ENCODE peak calls at places on chromosomes 5 and 9, in six cellular contexts. One of them, this sample, is unnamed.
A peak's percentile ranks its signal among the peaks of the same experiment; 100 is the strongest.

GRCh38 chr9:12163775-12164458 is 529.3 kb upstream of the TYRP1 start:
- DNase-seq in AG04450: no peak
- DNase-seq in lung: no peak
- DNase-seq in hepatocyte: no peak
- DNase-seq in lower lobe of right lung: no peak
- DNase-seq in uterus: no peak
- DNase-seq in this sample: no peak

GRCh38 chr5:134738963-134739661 is 764 bp downstream of the CAMLG start:
- DNase-seq in hepatocyte: peak; percentile 68
- DNase-seq in lower lobe of right lung: no peak
- DNase-seq in AG04450: no peak
- DNase-seq in uterus: no peak
- DNase-seq in lung: no peak
- DNase-seq in this sample: peak; percentile 44

GRCh38 chr5:145915970-145916638 is 20.3 kb upstream of the SH3RF2 start:
- DNase-seq in uterus: no peak
- DNase-seq in AG04450: no peak
- DNase-seq in lung: no peak
- DNase-seq in hepatocyte: no peak
- DNase-seq in lower lobe of right lung: no peak
- DNase-seq in this sample: no peak

GRCh38 chr9:16828335-16829281 is 41.9 kb downstream of the BNC2 start:
- DNase-seq in hepatocyte: peak; percentile 67
- DNase-seq in lung: no peak
- DNase-seq in lower lobe of right lung: no peak
- DNase-seq in AG04450: no peak
- DNase-seq in uterus: peak; percentile 34
- DNase-seq in this sample: peak; percentile 77

GRCh38 chr5:82745016-82745415 is 332.2 kb downstream of the TMEM167A start:
- DNase-seq in lung: no peak
- DNase-seq in uterus: no peak
- DNase-seq in AG04450: no peak
- DNase-seq in hepatocyte: no peak
- DNase-seq in lower lobe of right lung: no peak
- DNase-seq in this sample: no peak

GRCh38 chr5:66958126-66958983 is 238.2 kb downstream of the CD180 start:
- DNase-seq in hepatocyte: no peak
- DNase-seq in uterus: no peak
- DNase-seq in lung: no peak
- DNase-seq in AG04450: no peak
- DNase-seq in lower lobe of right lung: no peak
- DNase-seq in this sample: no peak

GRCh38 chr5:139619861-139620260 is 28.3 kb upstream of the CXXC5 start:
- DNase-seq in lung: no peak
- DNase-seq in AG04450: no peak
- DNase-seq in hepatocyte: no peak
- DNase-seq in lower lobe of right lung: no peak
- DNase-seq in uterus: no peak
- DNase-seq in this sample: no peak

GRCh38 chr5:102421647-102422046 is 77.2 kb downstream of the SLCO6A1 start:
- DNase-seq in AG04450: no peak
- DNase-seq in lower lobe of right lung: no peak
- DNase-seq in uterus: no peak
- DNase-seq in hepatocyte: peak; percentile 8
- DNase-seq in lung: no peak
- DNase-seq in this sample: no peak

GRCh38 chr5:149860801-149861322 is 83.7 kb downstream of the PDE6A start:
- DNase-seq in uterus: no peak
- DNase-seq in lung: no peak
- DNase-seq in lower lobe of right lung: no peak
- DNase-seq in hepatocyte: no peak
- DNase-seq in AG04450: no peak
- DNase-seq in this sample: peak; percentile 69

GRCh38 chr5:2269656-2270055 is 386.9 kb upstream of the IRX4 start:
- DNase-seq in lower lobe of right lung: no peak
- DNase-seq in uterus: no peak
- DNase-seq in lung: no peak
- DNase-seq in AG04450: no peak
- DNase-seq in hepatocyte: no peak
- DNase-seq in this sample: no peak

GRCh38 chr5:86570427-86571083 is 47.2 kb upstream of the COX7C start:
- DNase-seq in lung: no peak
- DNase-seq in uterus: no peak
- DNase-seq in hepatocyte: no peak
- DNase-seq in AG04450: no peak
- DNase-seq in lower lobe of right lung: no peak
- DNase-seq in this sample: no peak

GRCh38 chr9:130446111-130446861 is 1.5 kb downstream of the ASS1 start:
- DNase-seq in lower lobe of right lung: peak; percentile 75
- DNase-seq in hepatocyte: peak; percentile 67
- DNase-seq in AG04450: peak; percentile 82
- DNase-seq in lung: peak; percentile 79
- DNase-seq in uterus: peak; percentile 97
- DNase-seq in this sample: peak; percentile 88

GRCh38 chr9:72441296-72442211 is 76.5 kb upstream of the ZFAND5 start:
- DNase-seq in lower lobe of right lung: no peak
- DNase-seq in uterus: no peak
- DNase-seq in lung: no peak
- DNase-seq in hepatocyte: no peak
- DNase-seq in AG04450: no peak
- DNase-seq in this sample: no peak

GRCh38 chr9:113255431-113255830 is 19.9 kb downstream of the CDC26 start:
- DNase-seq in lung: no peak
- DNase-seq in hepatocyte: no peak
- DNase-seq in AG04450: no peak
- DNase-seq in lower lobe of right lung: peak; percentile 53
- DNase-seq in uterus: no peak
- DNase-seq in this sample: no peak

GRCh38 chr5:180213657-180214207 is 4.7 kb upstream of the RASGEF1C start:
- DNase-seq in hepatocyte: no peak
- DNase-seq in lung: no peak
- DNase-seq in AG04450: no peak
- DNase-seq in lower lobe of right lung: no peak
- DNase-seq in uterus: no peak
- DNase-seq in this sample: no peak

GRCh38 chr5:158317507-158317906 is 458.6 kb upstream of the CLINT1 start:
- DNase-seq in AG04450: no peak
- DNase-seq in lung: no peak
- DNase-seq in lower lobe of right lung: no peak
- DNase-seq in uterus: no peak
- DNase-seq in hepatocyte: no peak
- DNase-seq in this sample: no peak

GRCh38 chr5:62288118-62288517 is 17.9 kb upstream of the KIF2A start:
- DNase-seq in lower lobe of right lung: no peak
- DNase-seq in hepatocyte: no peak
- DNase-seq in AG04450: no peak
- DNase-seq in uterus: no peak
- DNase-seq in lung: no peak
- DNase-seq in this sample: no peak

GRCh38 chr9:96217756-96218693 is 84.0 kb downstream of the HSD17B3 start:
- DNase-seq in AG04450: peak; percentile 11
- DNase-seq in lower lobe of right lung: peak; percentile 77
- DNase-seq in hepatocyte: peak; percentile 93
- DNase-seq in uterus: peak; percentile 71
- DNase-seq in lung: peak; percentile 73
- DNase-seq in this sample: peak; percentile 94

GRCh38 chr5:140573683-140574082 is 9.1 kb downstream of the SLC35A4 start:
- DNase-seq in lung: no peak
- DNase-seq in hepatocyte: no peak
- DNase-seq in uterus: no peak
- DNase-seq in lower lobe of right lung: no peak
- DNase-seq in AG04450: no peak
- DNase-seq in this sample: no peak

GRCh38 chr5:143401846-143402463 is 1.5 kb downstream of the NR3C1 start:
- DNase-seq in uterus: no peak
- DNase-seq in lower lobe of right lung: no peak
- DNase-seq in hepatocyte: peak; percentile 4
- DNase-seq in AG04450: no peak
- DNase-seq in lung: no peak
- DNase-seq in this sample: no peak
- H3K4me3 ChIP-seq in uterus: peak overlapping the region; percentile 94
- H3K4me3 ChIP-seq in lower lobe of right lung: peak overlapping the region; percentile 92
- H3K4me3 ChIP-seq in hepatocyte: peak overlapping the region; percentile 98
- H3K4me3 ChIP-seq in AG04450: peak overlapping the region; percentile 70
- H3K4me3 ChIP-seq in lung: peak overlapping the region; percentile 98
- H3K4me3 ChIP-seq in this sample: peak overlapping the region; percentile 80

GRCh38 chr9:94859891-94860290 is 133.4 kb downstream of the AOPEP start:
- DNase-seq in AG04450: no peak
- DNase-seq in lower lobe of right lung: no peak
- DNase-seq in hepatocyte: no peak
- DNase-seq in lung: no peak
- DNase-seq in uterus: no peak
- DNase-seq in this sample: no peak
- H3K27me3 ChIP-seq in AG04450: no peaks in the 10 kb centered on the region
- H3K27me3 ChIP-seq in lower lobe of right lung: no peaks in the 10 kb centered on the region
- H3K27me3 ChIP-seq in hepatocyte: no peaks in the 10 kb centered on the region
- H3K27me3 ChIP-seq in lung: no peaks in the 10 kb centered on the region
- H3K27me3 ChIP-seq in uterus: no peaks in the 10 kb centered on the region
- H3K27me3 ChIP-seq in this sample: no peaks in the 10 kb centered on the region

GRCh38 chr5:177985430-177986040 is 10.5 kb downstream of the PROP1 start:
- DNase-seq in hepatocyte: no peak
- DNase-seq in lung: no peak
- DNase-seq in lower lobe of right lung: no peak
- DNase-seq in AG04450: no peak
- DNase-seq in uterus: no peak
- DNase-seq in this sample: peak; percentile 50
- H3K4me3 ChIP-seq in hepatocyte: no peak overlapping the region
- H3K4me3 ChIP-seq in lung: no peak overlapping the region
- H3K4me3 ChIP-seq in lower lobe of right lung: no peak overlapping the region
- H3K4me3 ChIP-seq in AG04450: no peak overlapping the region
- H3K4me3 ChIP-seq in uterus: no peak overlapping the region
- H3K4me3 ChIP-seq in this sample: no peak overlapping the region

GRCh38 chr5:170508660-170509322 is 5.0 kb downstream of the KCNIP1 start:
- DNase-seq in lower lobe of right lung: no peak
- DNase-seq in hepatocyte: no peak
- DNase-seq in uterus: no peak
- DNase-seq in lung: no peak
- DNase-seq in AG04450: no peak
- DNase-seq in this sample: peak; percentile 68
- H3K27me3 ChIP-seq in lower lobe of right lung: peaks cover 22% of the 10 kb centered on the region
- H3K27me3 ChIP-seq in hepatocyte: peaks cover 17% of the 10 kb centered on the region
- H3K27me3 ChIP-seq in uterus: no peaks in the 10 kb centered on the region
- H3K27me3 ChIP-seq in lung: no peaks in the 10 kb centered on the region
- H3K27me3 ChIP-seq in AG04450: peaks cover 32% of the 10 kb centered on the region
- H3K27me3 ChIP-seq in this sample: peaks cover 18% of the 10 kb centered on the region

GRCh38 chr9:133977421-133978201 is 14.5 kb downstream of the VAV2 start:
- DNase-seq in lung: no peak
- DNase-seq in lower lobe of right lung: peak; percentile 39
- DNase-seq in uterus: no peak
- DNase-seq in hepatocyte: no peak
- DNase-seq in AG04450: no peak
- DNase-seq in this sample: peak; percentile 55

GRCh38 chr9:133980864-133981588 is 11.1 kb downstream of the VAV2 start:
- DNase-seq in lung: no peak
- DNase-seq in uterus: no peak
- DNase-seq in AG04450: no peak
- DNase-seq in lower lobe of right lung: peak; percentile 29
- DNase-seq in hepatocyte: no peak
- DNase-seq in this sample: peak; percentile 62

GRCh38 chr9:133979921-133980863 is 11.9 kb downstream of the VAV2 start:
- DNase-seq in lung: no peak
- DNase-seq in hepatocyte: no peak
- DNase-seq in AG04450: no peak
- DNase-seq in lower lobe of right lung: peak; percentile 37
- DNase-seq in uterus: no peak
- DNase-seq in this sample: peak; percentile 59

GRCh38 chr9:133978226-133979123 is 13.6 kb downstream of the VAV2 start:
- DNase-seq in AG04450: no peak
- DNase-seq in uterus: no peak
- DNase-seq in lung: no peak
- DNase-seq in hepatocyte: no peak
- DNase-seq in lower lobe of right lung: peak; percentile 28
- DNase-seq in this sample: peak; percentile 66

DNA sequence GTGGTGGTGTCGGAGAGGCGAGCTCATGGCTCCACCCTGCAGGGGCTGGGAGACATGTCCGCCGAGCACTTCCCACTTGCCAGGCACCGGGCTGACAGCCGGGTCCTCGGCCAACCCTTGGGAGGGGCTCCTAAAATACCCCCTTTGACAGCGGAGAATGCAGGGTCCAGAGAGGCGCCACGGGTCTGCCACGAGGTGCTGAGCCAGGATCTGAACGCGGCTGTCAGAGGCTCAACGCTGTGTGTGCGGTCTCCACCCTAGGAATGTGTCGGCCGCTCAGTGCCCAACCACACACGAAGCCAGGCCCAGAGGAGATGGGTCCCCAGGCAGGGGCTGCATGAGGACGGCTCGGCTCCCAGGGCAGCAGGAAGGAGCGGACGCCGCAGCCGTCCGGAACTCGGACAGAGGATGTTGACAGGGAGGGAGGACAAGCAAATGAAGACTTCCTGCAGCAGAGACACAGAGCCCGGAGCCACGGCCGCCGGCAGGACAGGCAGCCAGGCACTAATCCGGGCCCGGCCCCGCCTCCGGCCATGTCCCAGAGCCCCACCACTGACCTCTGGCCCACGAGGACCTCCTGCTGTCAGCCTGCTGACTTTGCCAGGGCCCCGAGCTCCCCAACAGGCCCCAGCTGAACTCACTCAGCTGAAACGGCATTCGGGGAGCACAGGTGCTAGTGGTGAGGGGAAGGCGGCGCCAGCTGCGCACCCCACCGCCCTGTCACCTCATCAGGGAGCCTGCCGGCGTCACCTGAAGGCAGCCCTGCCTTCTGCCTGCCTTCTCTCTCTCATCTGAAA is 12.8 kb downstream of the VAV2 start:
- DNase-seq in uterus: no peak
- DNase-seq in hepatocyte: peak; percentile 46
- DNase-seq in lower lobe of right lung: peak; percentile 53
- DNase-seq in AG04450: no peak
- DNase-seq in lung: no peak
- DNase-seq in this sample: peak; percentile 82
- H3K4me3 ChIP-seq in uterus: no peak overlapping the region
- H3K4me3 ChIP-seq in hepatocyte: no peak overlapping the region
- H3K4me3 ChIP-seq in lower lobe of right lung: peak overlapping the region; percentile 36
- H3K4me3 ChIP-seq in AG04450: peak overlapping the region; percentile 17
- H3K4me3 ChIP-seq in lung: no peak overlapping the region
- H3K4me3 ChIP-seq in this sample: no peak overlapping the region

DNA sequence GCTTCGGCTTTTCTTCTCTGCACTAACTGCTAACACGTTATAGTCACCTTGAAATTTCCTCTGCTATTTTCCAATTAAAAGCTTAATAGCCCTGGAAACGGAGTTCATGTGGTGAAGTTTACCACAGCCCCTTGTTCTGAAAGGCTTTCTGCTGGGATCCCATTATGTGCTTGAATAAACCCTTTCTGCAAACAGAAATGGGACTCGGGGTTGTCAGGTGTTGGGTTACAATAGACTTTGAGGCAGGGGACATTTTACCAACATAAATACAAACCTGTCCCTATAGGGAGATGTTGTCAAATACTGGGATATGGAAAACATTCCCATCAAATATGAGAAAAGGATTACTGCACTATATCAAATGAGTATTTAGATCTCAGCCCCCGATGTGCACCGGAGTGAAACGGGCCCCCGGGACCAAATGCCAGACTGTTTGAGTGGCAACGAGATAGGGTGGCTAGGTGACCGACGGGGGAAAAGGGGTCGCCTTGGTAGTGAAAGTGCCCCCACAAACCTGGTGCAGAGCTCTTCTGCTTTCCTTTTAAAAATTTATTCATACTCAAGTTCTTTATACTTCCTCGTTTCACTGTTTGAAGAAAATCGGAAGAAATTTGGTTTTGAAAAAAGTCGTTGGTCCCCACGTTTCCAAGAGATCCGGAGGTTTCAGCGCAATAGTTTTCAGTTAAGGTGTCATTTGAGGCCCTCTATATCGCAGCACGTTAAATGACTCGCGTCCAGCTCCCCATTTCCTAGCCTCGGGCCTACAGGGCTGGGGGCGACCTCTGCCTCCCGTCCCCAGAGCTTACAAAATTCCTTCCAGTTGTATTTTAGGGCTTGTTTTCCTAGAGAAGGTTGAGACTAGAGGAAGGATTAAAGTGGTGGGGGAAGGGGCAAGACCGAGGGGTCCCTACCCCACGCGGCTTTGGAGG is 2.1 kb upstream of the DMRT3 start:
- DNase-seq in uterus: no peak
- DNase-seq in hepatocyte: no peak
- DNase-seq in AG04450: no peak
- DNase-seq in lung: no peak
- DNase-seq in lower lobe of right lung: no peak
- DNase-seq in this sample: no peak
- H3K27me3 ChIP-seq in uterus: peaks cover 89% of the 10 kb centered on the region
- H3K27me3 ChIP-seq in hepatocyte: peaks cover 98% of the 10 kb centered on the region
- H3K27me3 ChIP-seq in AG04450: peaks cover 90% of the 10 kb centered on the region
- H3K27me3 ChIP-seq in lung: peaks cover 42% of the 10 kb centered on the region
- H3K27me3 ChIP-seq in lower lobe of right lung: peaks cover 99% of the 10 kb centered on the region
- H3K27me3 ChIP-seq in this sample: peaks cover 99% of the 10 kb centered on the region

This sample was measured in H7.